ENCODE peak calls at places on chromosomes 1 and 21, in eight cellular contexts. R, Y, X, T, B, F, L and O are unnamed samples.

GRCh38 chr1:3352084-3352951 is 102.1 kb upstream of the ARHGEF16 start:
- DNase-seq in R (no peak), Y (peak), F (no peak), T (no peak), B (no peak), X (peak), L (peak), O (no peak)

GRCh38 chr1:154799188-154799587 is 70.9 kb downstream of the KCNN3 start:
- DNase-seq in B (no peak), T (no peak), R (no peak), Y (no peak), X (no peak), L (no peak), F (no peak), O (no peak)

GRCh38 chr1:9628541-9629444 is 22.7 kb upstream of the PIK3CD start:
- DNase-seq in Y (no peak), L (no peak), B (no peak), X (no peak), T (no peak), R (no peak), F (no peak), O (no peak)

GRCh38 chr21:33021667-33022066 is 4.1 kb upstream of the OLIG2 start:
- DNase-seq in B (no peak), L (no peak), Y (no peak), X (no peak), R (no peak), T (no peak), F (no peak), O (no peak)

GRCh38 chr1:24866211-24867063 is 63.6 kb downstream of the RUNX3 start:
- DNase-seq in F (no peak), T (peak), B (no peak), L (peak), R (no peak), Y (no peak), X (no peak), O (no peak)

GRCh38 chr21:35324372-35325220 is 275.5 kb upstream of the RUNX1 start:
- DNase-seq in R (no peak), X (no peak), Y (no peak), F (no peak), T (no peak), L (no peak), B (no peak), O (no peak)

GRCh38 chr1:2376261-2376741 is 15.1 kb downstream of the MORN1 start:
- DNase-seq in R (no peak), F (no peak), B (no peak), X (no peak), T (no peak), L (no peak), Y (no peak), O (no peak)

GRCh38 chr1:154430903-154431302 is 25.8 kb downstream of the IL6R start:
- DNase-seq in R (no peak), Y (no peak), F (no peak), B (no peak), X (no peak), T (no peak), L (no peak), O (no peak)

GRCh38 chr1:59412705-59413326 is 115.9 kb downstream of the FGGY start:
- DNase-seq in Y (no peak), X (no peak), L (no peak), F (no peak), R (no peak), T (no peak), B (no peak), O (no peak)

GRCh38 chr1:205356424-205357151 is at the start of gene KLHDC8A:
- DNase-seq in X (peak), Y (no peak), T (no peak), F (no peak), B (no peak), L (no peak), R (no peak), O (no peak)

GRCh38 chr1:50996083-50996482 is 26.0 kb downstream of the CDKN2C start:
- DNase-seq in L (no peak), B (no peak), X (no peak), T (no peak), R (no peak), Y (no peak), F (no peak), O (no peak)

GRCh38 chr1:53172751-53173498 is 23.7 kb upstream of the CPT2 start:
- DNase-seq in L (no peak), F (peak), R (no peak), B (no peak), T (no peak), X (no peak), Y (no peak), O (no peak)

GRCh38 chr1:64516301-64516700 is 46.4 kb downstream of the CACHD1 start:
- DNase-seq in R (no peak), L (no peak), X (no peak), F (no peak), T (no peak), Y (no peak), B (no peak), O (no peak)

GRCh38 chr1:217249857-217250256 is 381.0 kb downstream of the GPATCH2 start:
- DNase-seq in Y (no peak), X (no peak), B (no peak), F (no peak), T (no peak), L (no peak), R (no peak), O (no peak)

GRCh38 chr1:63524166-63524565 is 841 bp downstream of the EFCAB7 start:
- DNase-seq in X (no peak), Y (no peak), R (no peak), L (no peak), T (no peak), F (no peak), B (no peak), O (no peak)